ENCODE peak calls at places on chromosomes 1 and 21, in ten cellular contexts. W, B, Y, S, V, J, Z, H, O and A are unnamed samples.

GRCh38 chr1:206909167-206909882 is 12.1 kb downstream of the IL24 start:
- DNase-seq in W (no peak), B (peak), Y (peak), S (no peak), V (no peak), J (no peak), Z (peak), H (peak), O (peak), A (peak)

GRCh38 chr21:33031562-33031961 is 5.8 kb downstream of the OLIG2 start:
- DNase-seq in W (no peak), B (no peak), Y (no peak), S (no peak), V (no peak), J (no peak), Z (no peak), H (no peak), O (no peak), A (no peak)

GRCh38 chr1:182433580-182433979 is 16.4 kb upstream of the RGSL1 start:
- DNase-seq in W (no peak), B (no peak), Y (no peak), S (no peak), V (no peak), J (no peak), Z (no peak), H (no peak), O (no peak), A (no peak)

GRCh38 chr1:203144661-203145060 is 17.1 kb downstream of the ADORA1 start:
- DNase-seq in W (no peak), B (no peak), Y (no peak), S (no peak), V (no peak), J (no peak), Z (no peak), H (peak), O (no peak), A (no peak)

GRCh38 chr1:29707796-29708195 is 471.5 kb downstream of the PTPRU start:
- DNase-seq in W (no peak), B (no peak), Y (no peak), S (no peak), V (no peak), J (no peak), Z (no peak), H (no peak), O (no peak), A (no peak)

GRCh38 chr1:240739139-240739538 is 127.2 kb upstream of the GREM2 start:
- DNase-seq in W (no peak), B (no peak), Y (no peak), S (no peak), V (peak), J (no peak), Z (no peak), H (no peak), O (no peak), A (no peak)

GRCh38 chr1:51926171-51926812 is 47.8 kb upstream of the NRDC start:
- DNase-seq in W (no peak), B (no peak), Y (no peak), S (no peak), V (peak), J (peak), Z (no peak), H (no peak), O (peak), A (no peak)

GRCh38 chr1:18464665-18465050 is 16.1 kb upstream of the KLHDC7A start:
- DNase-seq in W (no peak), B (no peak), Y (peak), S (no peak), V (no peak), J (no peak), Z (no peak), H (peak), O (no peak), A (no peak)

GRCh38 chr21:14836950-14837349 is 227.8 kb downstream of the NRIP1 start:
- DNase-seq in W (no peak), B (no peak), Y (no peak), S (no peak), V (peak), J (no peak), Z (no peak), H (no peak), O (no peak), A (no peak)

GRCh38 chr1:43766086-43766784 is 58.9 kb downstream of the ST3GAL3 start:
- DNase-seq in W (no peak), B (no peak), Y (no peak), S (no peak), V (no peak), J (no peak), Z (peak), H (no peak), O (peak), A (no peak)

GRCh38 chr1:65469126-65469888 is 48.8 kb downstream of the LEPR start:
- DNase-seq in W (no peak), B (no peak), Y (no peak), S (no peak), V (no peak), J (no peak), Z (no peak), H (no peak), O (no peak), A (no peak)

GRCh38 chr1:13784971-13785370 is 85.0 kb downstream of the PRDM2 start:
- DNase-seq in W (no peak), B (no peak), Y (no peak), S (no peak), V (no peak), J (no peak), Z (no peak), H (no peak), O (no peak), A (no peak)

GRCh38 chr21:38955495-38955894 is 149.8 kb downstream of the ETS2 start:
- DNase-seq in W (no peak), B (peak), Y (no peak), S (no peak), V (no peak), J (peak), Z (no peak), H (no peak), O (no peak), A (no peak)

GRCh38 chr1:230790026-230790425 is 42.8 kb downstream of the CAPN9 start:
- DNase-seq in W (no peak), B (no peak), Y (no peak), S (no peak), V (no peak), J (no peak), Z (no peak), H (no peak), O (no peak), A (no peak)

GRCh38 chr1:151035167-151035566 is 1.2 kb upstream of the BNIPL start:
- DNase-seq in W (no peak), B (no peak), Y (no peak), S (no peak), V (no peak), J (no peak), Z (no peak), H (no peak), O (no peak), A (no peak)

GRCh38 chr21:21750124-21750825 is 752.1 kb downstream of the NCAM2 start:
- DNase-seq in W (no peak), B (no peak), Y (no peak), S (no peak), V (no peak), J (no peak), Z (no peak), H (no peak), O (no peak), A (no peak)

GRCh38 chr1:109802901-109803561 is 39.3 kb upstream of the EPS8L3 start:
- DNase-seq in W (no peak), B (no peak), Y (no peak), S (no peak), V (no peak), J (no peak), Z (no peak), H (no peak), O (peak), A (no peak)

GRCh38 chr1:79193211-79194079 is 186.9 kb upstream of the ADGRL4 start:
- DNase-seq in W (no peak), B (peak), Y (no peak), S (no peak), V (peak), J (peak), Z (no peak), H (no peak), O (peak), A (no peak)

GRCh38 chr1:210676539-210676938 is 347.8 kb downstream of the HHAT start:
- DNase-seq in W (no peak), B (no peak), Y (no peak), S (no peak), V (no peak), J (no peak), Z (no peak), H (no peak), O (no peak), A (no peak)

GRCh38 chr1:5927506-5928370 is 64.5 kb downstream of the NPHP4 start:
- DNase-seq in W (no peak), B (no peak), Y (no peak), S (no peak), V (no peak), J (no peak), Z (no peak), H (no peak), O (no peak), A (peak)

GRCh38 chr1:196546272-196547245 is 61.7 kb downstream of the KCNT2 start:
- DNase-seq in W (no peak), B (no peak), Y (no peak), S (no peak), V (peak), J (no peak), Z (no peak), H (no peak), O (no peak), A (no peak)

GRCh38 chr1:206782448-206782847 is 10.2 kb upstream of the IL10 start:
- DNase-seq in W (no peak), B (no peak), Y (no peak), S (peak), V (no peak), J (no peak), Z (no peak), H (no peak), O (no peak), A (no peak)

GRCh38 chr1:45266151-45266801 is 59.9 kb upstream of the ZSWIM5 start:
- DNase-seq in W (peak), B (peak), Y (peak), S (no peak), V (peak), J (peak), Z (no peak), H (no peak), O (no peak), A (no peak)

GRCh38 chr1:27522860-27523665 is 33.1 kb upstream of the WASF2 start:
- DNase-seq in W (no peak), B (peak), Y (no peak), S (no peak), V (peak), J (no peak), Z (peak), H (no peak), O (no peak), A (peak)
- TF ChIP-seq CTCF in W (peak), B (peak), Y (peak), S (no peak), V (peak), J (peak), Z (no peak), H (no peak), O (peak), A (no peak)

DNA sequence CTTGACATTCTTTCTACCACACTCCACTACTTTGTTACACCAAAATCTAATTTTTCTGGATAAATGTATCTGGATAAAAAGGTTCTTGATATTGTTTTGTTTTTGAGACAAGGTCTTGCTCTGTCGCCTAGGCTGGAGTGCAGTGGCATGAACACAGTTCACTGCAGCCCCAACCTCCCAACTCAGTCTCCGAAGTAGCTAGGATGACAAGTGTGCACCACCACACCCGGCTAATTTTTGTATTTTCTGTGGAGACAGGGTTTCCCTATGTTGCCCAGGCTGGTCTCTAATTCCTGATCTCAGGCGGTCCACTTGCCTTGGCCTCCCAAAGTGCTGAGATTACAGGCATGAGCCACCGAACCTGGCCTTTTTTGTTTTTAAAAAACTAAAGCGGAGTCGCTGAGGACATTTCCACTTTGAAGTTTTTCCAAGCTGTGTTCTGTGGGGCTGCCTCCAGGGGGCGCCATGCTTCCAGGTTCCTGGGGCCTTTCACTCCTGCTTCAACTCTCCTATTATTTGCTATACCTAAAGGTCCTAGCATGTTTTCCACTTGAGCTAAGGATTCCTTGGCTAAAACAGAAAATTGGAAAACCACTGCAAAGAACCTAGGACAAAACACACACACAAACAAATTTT is 14.1 kb upstream of the NCMAP start:
- DNase-seq in W (no peak), B (no peak), Y (no peak), S (no peak), V (no peak), J (no peak), Z (peak), H (no peak), O (no peak), A (no peak)
- TF ChIP-seq CTCF in W (peak), B (peak), Y (peak), S (peak), V (peak), J (peak), Z (peak), H (peak), O (peak), A (peak)

DNA sequence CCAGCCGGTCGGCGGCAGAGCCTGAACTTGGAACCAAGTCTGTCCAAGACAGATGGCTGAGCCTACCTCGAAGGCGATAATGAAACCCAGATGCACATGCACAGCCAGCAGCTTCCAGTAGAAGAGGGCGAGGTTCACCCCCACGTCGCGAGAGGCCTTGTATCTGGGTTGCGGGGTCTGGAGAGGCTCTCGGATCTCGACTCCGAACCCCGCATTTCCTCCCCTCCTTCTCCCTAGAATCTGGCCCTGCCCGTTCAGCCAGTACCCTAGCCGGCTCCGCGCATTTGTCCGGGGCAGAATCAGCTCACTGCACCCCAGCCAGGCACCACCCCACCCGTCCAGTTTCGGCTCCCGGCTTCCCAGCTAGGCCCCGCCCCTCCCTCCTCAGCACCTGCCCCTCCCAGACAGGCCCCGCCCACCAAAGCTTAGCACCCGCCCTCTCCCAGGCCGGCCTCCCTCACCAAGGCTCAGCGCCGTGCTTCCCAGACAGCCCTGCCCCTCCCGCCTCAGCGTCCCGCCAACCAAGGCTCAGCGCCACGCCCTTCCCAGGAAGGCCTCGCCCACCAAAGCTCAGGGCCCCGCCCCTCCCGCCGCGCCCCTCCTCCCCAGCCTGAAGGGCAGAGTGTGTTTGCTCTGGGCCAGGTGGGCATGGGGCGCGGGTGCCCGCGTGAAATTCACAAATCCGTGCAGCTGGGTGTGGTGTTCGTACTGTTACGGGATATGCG is 4.8 kb upstream of the ARHGEF19 start:
- DNase-seq in W (peak), B (peak), Y (peak), S (peak), V (peak), J (peak), Z (peak), H (peak), O (peak), A (peak)
- TF ChIP-seq CTCF in W (no peak), B (no peak), Y (no peak), S (no peak), V (no peak), J (no peak), Z (no peak), H (no peak), O (no peak), A (no peak)

DNA sequence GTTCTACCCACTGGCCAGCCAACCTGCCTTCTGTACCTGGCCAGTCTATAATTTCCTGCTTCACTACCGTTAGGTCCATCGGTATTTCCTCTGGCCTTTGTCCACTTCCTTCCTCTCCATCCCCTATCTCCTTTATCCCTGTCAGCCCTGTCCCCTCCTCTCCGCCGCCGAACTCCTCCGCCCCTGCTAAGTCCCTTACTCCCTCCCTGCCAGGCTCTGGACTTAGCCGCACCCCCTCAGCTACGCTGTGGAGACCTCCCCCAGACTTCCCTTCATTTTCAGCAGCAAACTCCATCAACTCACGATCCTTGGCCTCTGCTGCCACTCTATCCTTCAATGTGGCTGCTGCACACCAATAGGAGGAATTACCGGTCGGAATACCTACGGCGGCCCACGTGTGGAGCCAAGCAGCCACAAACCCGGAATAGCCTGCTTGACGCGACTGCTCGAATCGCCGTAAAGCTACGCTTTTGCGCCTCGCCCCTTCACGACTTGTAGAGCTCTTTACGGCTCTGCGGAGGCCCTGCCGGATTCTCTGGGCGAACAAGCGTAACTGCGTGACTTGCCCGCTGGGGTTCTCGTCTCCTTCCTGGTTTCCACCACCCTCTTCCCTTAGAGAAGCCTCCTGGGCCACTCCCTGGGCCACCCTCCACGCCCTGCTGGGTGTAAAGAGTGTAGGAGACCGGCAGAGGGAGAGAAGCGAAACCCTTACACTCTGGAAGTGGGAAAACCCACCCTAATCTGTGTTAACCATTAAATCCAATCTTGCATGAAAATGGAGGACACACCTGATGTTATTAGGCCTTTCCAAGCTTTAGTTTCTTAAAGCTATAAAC is at the start of gene ZNHIT6:
- DNase-seq in W (peak), B (peak), Y (peak), S (peak), V (peak), J (peak), Z (peak), H (peak), O (peak), A (peak)
- TF ChIP-seq CTCF in W (peak), B (no peak), Y (peak), S (no peak), V (peak), J (peak), Z (peak), H (no peak), O (peak), A (no peak)

DNA sequence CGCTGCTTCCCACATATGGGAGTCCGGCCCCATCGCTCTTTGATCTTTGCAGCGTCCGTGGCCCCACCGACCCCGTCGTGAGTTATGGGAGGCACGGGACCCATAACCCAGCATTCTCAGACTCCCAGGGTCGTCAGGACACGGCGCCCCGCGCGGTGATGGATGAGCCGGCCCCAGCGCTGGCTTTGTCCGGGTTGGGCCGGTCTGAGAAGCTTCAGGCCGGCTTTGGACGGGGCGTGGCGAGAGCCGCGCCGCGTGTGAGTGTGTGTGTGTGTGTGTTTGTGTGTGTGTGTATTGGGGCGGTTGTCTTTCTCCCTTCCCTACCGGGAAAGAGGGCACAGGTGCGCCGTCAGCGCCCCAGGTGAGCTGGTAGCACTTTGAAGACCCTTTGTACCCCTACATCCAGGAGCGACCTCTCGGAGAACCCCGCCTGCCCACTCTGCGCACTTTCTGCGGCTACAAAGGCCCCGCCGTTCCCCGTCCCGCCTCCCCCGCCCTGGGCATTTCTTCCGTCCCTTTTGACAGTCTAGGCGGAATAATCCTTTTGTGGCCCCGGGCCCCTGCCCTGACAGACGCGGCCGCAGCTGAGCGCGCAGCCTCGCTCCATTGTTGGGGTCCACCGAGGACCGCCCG is 725 bp upstream of the DRAXIN start:
- DNase-seq in W (no peak), B (no peak), Y (no peak), S (no peak), V (no peak), J (no peak), Z (peak), H (no peak), O (no peak), A (no peak)
- TF ChIP-seq CTCF in W (no peak), B (no peak), Y (no peak), S (no peak), V (no peak), J (no peak), Z (no peak), H (no peak), O (no peak), A (no peak)

GRCh38 chr1:8862528-8862927 is 16.0 kb downstream of the ENO1 start:
- DNase-seq in W (no peak), B (no peak), Y (no peak), S (no peak), V (no peak), J (no peak), Z (peak), H (no peak), O (peak), A (no peak)
- TF ChIP-seq CTCF in W (peak), B (peak), Y (peak), S (peak), V (peak), J (peak), Z (peak), H (peak), O (peak), A (peak)

DNA sequence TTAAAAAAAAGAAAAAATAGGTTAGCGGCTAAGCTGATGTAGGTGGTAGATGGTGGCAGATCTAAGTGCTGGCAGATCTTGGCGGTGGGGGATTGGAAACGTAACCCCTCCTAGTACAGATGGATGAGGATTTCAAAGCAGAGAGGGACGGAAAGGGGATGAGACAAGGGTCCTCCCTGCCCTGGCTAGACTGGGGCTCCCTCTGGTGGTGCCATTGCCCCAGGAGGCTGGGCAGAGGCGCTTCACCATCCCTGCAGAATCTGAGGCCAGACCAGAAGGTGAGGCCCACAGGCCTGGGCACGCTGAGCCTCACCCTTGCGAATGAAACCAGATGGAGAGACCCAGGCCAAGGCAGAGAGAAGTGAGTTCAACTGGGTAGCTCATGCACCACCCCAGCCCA is 7.0 kb upstream of the PLEKHA6 start:
- DNase-seq in W (no peak), B (no peak), Y (no peak), S (no peak), V (no peak), J (no peak), Z (no peak), H (no peak), O (peak), A (no peak)
- TF ChIP-seq CTCF in W (peak), B (no peak), Y (no peak), S (peak), V (peak), J (peak), Z (peak), H (peak), O (peak), A (no peak)